ENCODE peak calls at places on chromosomes 6 and 20, in four cellular contexts. J is Panc1, W is pancreas, A is heart left ventricle. X is an unnamed sample.

GRCh38 chr20:2690213-2690612 is 2.4 kb upstream of the EBF4 start:
- DNase-seq in J (no peak), W (no peak), A (no peak), X (no peak)

GRCh38 chr6:144497650-144498049 is 212.5 kb downstream of the UTRN start:
- DNase-seq in J (no peak), W (no peak), A (no peak), X (no peak)

GRCh38 chr6:166769648-166770047 is 142.6 kb upstream of the RPS6KA2 start:
- DNase-seq in J (no peak), W (no peak), A (no peak), X (no peak)

GRCh38 chr6:140774080-140774505 is 1358.6 kb upstream of the GJE1 start:
- DNase-seq in J (peak; percentile 2), W (no peak), A (no peak), X (peak; percentile 39)

GRCh38 chr6:134422426-134423231 is 104.7 kb upstream of the SGK1 start:
- DNase-seq in J (no peak), W (no peak), A (no peak), X (no peak)

GRCh38 chr20:20603339-20603990 is 109.0 kb downstream of the RALGAPA2 start:
- DNase-seq in J (no peak), W (no peak), A (no peak), X (no peak)

GRCh38 chr20:36092424-36093024 is 62.0 kb upstream of the EPB41L1 start:
- DNase-seq in J (no peak), W (peak; percentile 82), A (peak; percentile 73), X (peak; percentile 9)

GRCh38 chr6:90008908-90009501 is 114.7 kb downstream of the GJA10 start:
- DNase-seq in J (peak; percentile 22), W (no peak), A (no peak), X (no peak)

GRCh38 chr20:13220857-13221297 is at the start of gene ISM1:
- DNase-seq in J (no peak), W (peak; percentile 73), A (peak; percentile 54), X (no peak)

GRCh38 chr20:53981752-53982437 is 88.5 kb downstream of the BCAS1 start:
- DNase-seq in J (no peak), W (no peak), A (no peak), X (no peak)

GRCh38 chr6:151806757-151807512 is 547 bp upstream of the ESR1 start:
- DNase-seq in J (no peak), W (no peak), A (no peak), X (no peak)

GRCh38 chr20:24969203-24970029 is 20.3 kb downstream of the CST7 start:
- DNase-seq in J (no peak), W (no peak), A (no peak), X (no peak)

GRCh38 chr6:37262446-37263026 is 4.6 kb upstream of the TMEM217 start:
- DNase-seq in J (no peak), W (no peak), A (no peak), X (no peak)

GRCh38 chr6:137076277-137077068 is 31.7 kb upstream of the IL20RA start:
- DNase-seq in J (peak; percentile 71), W (peak; percentile 62), A (peak; percentile 71), X (peak; percentile 9)

GRCh38 chr20:31684153-31685003 is 38.3 kb downstream of the BCL2L1 start:
- DNase-seq in J (no peak), W (no peak), A (no peak), X (no peak)

GRCh38 chr6:145148392-145149175 is 586.7 kb downstream of the EPM2A start:
- DNase-seq in J (peak; percentile 66), W (no peak), A (no peak), X (no peak)

GRCh38 chr6:169093121-169093723 is 160.4 kb downstream of the THBS2 start:
- DNase-seq in J (no peak), W (no peak), A (no peak), X (no peak)

GRCh38 chr20:32072168-32072721 is 20.2 kb downstream of the HCK start:
- DNase-seq in J (no peak), W (no peak), A (no peak), X (no peak)

GRCh38 chr6:85675030-85675819 is 32.5 kb upstream of the SYNCRIP start:
- DNase-seq in J (no peak), W (no peak), A (no peak), X (no peak)

GRCh38 chr20:431012-431904 is 23.2 kb downstream of the RBCK1 start:
- DNase-seq in J (peak; percentile 58), W (peak; percentile 71), A (no peak), X (peak; percentile 62)

GRCh38 chr20:49306903-49307336 is 29.1 kb upstream of the ZNFX1 start:
- DNase-seq in J (no peak), W (no peak), A (no peak), X (no peak)

GRCh38 chr6:119858901-119859300 is 509.3 kb upstream of the MAN1A1 start:
- DNase-seq in J (no peak), W (no peak), A (no peak), X (no peak)

GRCh38 chr20:61146006-61146405 is 106.1 kb upstream of the CDH4 start:
- DNase-seq in J (no peak), W (no peak), A (no peak), X (no peak)

GRCh38 chr6:160048471-160048870 is 73.1 kb upstream of the SLC22A1 start:
- DNase-seq in J (no peak), W (no peak), A (no peak), X (peak; percentile 2)

GRCh38 chr20:58630063-58630462 is 21.0 kb upstream of the STX16 start:
- DNase-seq in J (no peak), W (no peak), A (no peak), X (no peak)

GRCh38 chr20:62168061-62168460 is 14.8 kb upstream of the MTG2 start:
- DNase-seq in J (no peak), W (no peak), A (no peak), X (peak; percentile 21)

GRCh38 chr6:134938896-134939295 is 11.0 kb downstream of the ALDH8A1 start:
- DNase-seq in J (no peak), W (no peak), A (no peak), X (no peak)

DNA sequence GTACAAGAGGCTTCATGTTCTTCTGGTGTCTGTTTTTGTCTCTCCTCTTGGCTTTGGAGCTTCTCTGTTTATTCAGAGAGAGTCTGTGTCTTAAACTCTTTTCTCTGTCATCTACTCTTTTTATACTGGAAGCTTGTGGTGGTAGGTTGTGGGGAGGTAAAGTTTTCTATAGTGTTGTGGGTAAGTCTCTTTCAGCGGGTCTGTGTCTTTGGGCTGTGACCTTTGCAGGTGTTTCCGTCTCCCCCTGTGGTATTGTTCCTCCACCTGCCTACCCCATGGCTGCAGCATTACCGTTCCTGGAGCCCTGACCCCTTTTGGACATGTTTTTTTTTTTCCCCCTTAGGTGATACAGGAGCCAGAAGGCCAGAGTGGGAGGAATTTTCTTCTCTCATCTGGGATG is 37.9 kb upstream of the FERMT1 start:
- DNase-seq in J (no peak), W (no peak), A (no peak), X (no peak)
- H3K27ac ChIP-seq in J (no peak overlapping the region), W (no peak overlapping the region), A (no peak overlapping the region), X (no peak overlapping the region)

GRCh38 chr6:68427630-68428029 is 207.5 kb upstream of the ADGRB3 start:
- DNase-seq in J (no peak), W (no peak), A (no peak), X (no peak)
- H3K27ac ChIP-seq in J (no peak overlapping the region), W (no peak overlapping the region), A (no peak overlapping the region), X (no peak overlapping the region)

GRCh38 chr20:47652794-47653193 is 132.5 kb downstream of the SULF2 start:
- DNase-seq in J (no peak), W (no peak), A (no peak), X (no peak)

GRCh38 chr20:47653892-47654291 is 131.4 kb downstream of the SULF2 start:
- DNase-seq in J (no peak), W (no peak), A (no peak), X (no peak)

GRCh38 chr20:47654370-47654769 is 130.9 kb downstream of the SULF2 start:
- DNase-seq in J (no peak), W (no peak), A (no peak), X (no peak)

GRCh38 chr20:47656313-47656712 is 129.0 kb downstream of the SULF2 start:
- DNase-seq in J (no peak), W (no peak), A (no peak), X (no peak)

GRCh38 chr20:47655635-47656034 is 129.6 kb downstream of the SULF2 start:
- DNase-seq in J (no peak), W (no peak), A (no peak), X (no peak)
- H3K27ac ChIP-seq in J (no peak overlapping the region), W (no peak overlapping the region), A (no peak overlapping the region), X (no peak overlapping the region)

DNA sequence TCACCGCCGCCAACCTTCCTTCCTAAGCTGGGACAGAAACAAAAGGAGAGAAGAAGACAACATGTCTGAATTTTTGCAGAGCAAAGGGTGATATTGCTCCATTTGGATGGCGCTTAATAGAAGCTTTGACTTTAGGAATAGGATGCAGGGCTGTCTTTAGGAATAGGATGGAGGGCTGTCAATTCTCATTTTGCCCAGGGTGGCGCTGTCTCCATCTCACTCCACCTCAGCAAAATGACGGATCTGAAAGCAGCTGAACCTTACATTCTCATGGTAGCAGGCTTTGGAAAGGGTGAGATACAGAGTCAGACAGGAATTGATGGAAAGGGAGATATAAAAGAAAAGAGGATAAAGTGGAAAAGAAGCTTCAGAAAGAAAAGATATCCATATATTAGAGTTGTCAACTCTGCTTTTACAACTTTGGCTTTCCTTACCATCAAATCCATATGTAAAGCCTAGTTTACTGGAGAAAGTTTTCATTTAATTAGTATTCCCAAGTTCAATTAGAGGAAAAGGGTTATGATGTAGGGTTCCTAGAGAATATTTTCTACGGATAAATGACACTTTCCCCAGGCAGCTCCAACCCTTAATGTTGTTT is 2.4 kb downstream of the MTCL3 start:
- DNase-seq in J (peak; percentile 67), W (no peak), A (no peak), X (peak; percentile 72)
- H3K27ac ChIP-seq in J (no peak overlapping the region), W (no peak overlapping the region), A (no peak overlapping the region), X (peak overlapping the region; percentile 18)

GRCh38 chr6:11218827-11219826 is 13.3 kb downstream of the NEDD9 start:
- DNase-seq in J (no peak), W (no peak), A (no peak), X (peak; percentile 18)
- H3K27ac ChIP-seq in J (no peak overlapping the region), W (peak overlapping the region; percentile 78), A (peak overlapping the region; percentile 93), X (peak overlapping the region; percentile 74)

GRCh38 chr20:44601801-44602204 is 19.4 kb downstream of the PKIG start:
- DNase-seq in J (no peak), W (no peak), A (peak; percentile 81), X (peak; percentile 8)

GRCh38 chr20:44606725-44607441 is 24.5 kb downstream of the PKIG start:
- DNase-seq in J (no peak), W (no peak), A (no peak), X (no peak)

GRCh38 chr20:44600758-44601562 is 18.6 kb downstream of the PKIG start:
- DNase-seq in J (no peak), W (no peak), A (peak; percentile 77), X (no peak)

GRCh38 chr20:44600301-44600700 is 17.9 kb downstream of the PKIG start:
- DNase-seq in J (no peak), W (no peak), A (no peak), X (no peak)

GRCh38 chr20:44603327-44603726 is 20.9 kb downstream of the PKIG start:
- DNase-seq in J (no peak), W (no peak), A (no peak), X (no peak)
- H3K27ac ChIP-seq in J (peak overlapping the region; percentile 21), W (no peak overlapping the region), A (peak overlapping the region; percentile 93), X (no peak overlapping the region)